ENCODE peak calls at places on chromosome 6, in four cellular contexts. One of them, this sample, is unnamed.

GRCh38 chr6:104252276-104252675 is 607.4 kb downstream of the HACE1 start:
- DNase-seq in KBM-7: no peak
- DNase-seq in neural crest cell: no peak
- DNase-seq in NCI-H446: no peak
- DNase-seq in this sample: no peak

GRCh38 chr6:91193446-91193845 is 606.6 kb upstream of the MAP3K7 start:
- DNase-seq in KBM-7: no peak
- DNase-seq in NCI-H446: peak
- DNase-seq in neural crest cell: no peak
- DNase-seq in this sample: no peak

GRCh38 chr6:169212897-169213813 is 40.5 kb downstream of the THBS2 start:
- DNase-seq in NCI-H446: no peak
- DNase-seq in neural crest cell: peak
- DNase-seq in KBM-7: peak
- DNase-seq in this sample: peak

GRCh38 chr6:109059591-109060021 is 35.0 kb downstream of the SESN1 start:
- DNase-seq in KBM-7: peak
- DNase-seq in NCI-H446: no peak
- DNase-seq in neural crest cell: no peak
- DNase-seq in this sample: no peak

GRCh38 chr6:42616716-42617115 is 52.9 kb downstream of the UBR2 start:
- DNase-seq in neural crest cell: no peak
- DNase-seq in NCI-H446: no peak
- DNase-seq in KBM-7: no peak
- DNase-seq in this sample: no peak

GRCh38 chr6:30061766-30062458 is 847 bp downstream of the POLR1H start:
- DNase-seq in KBM-7: peak
- DNase-seq in neural crest cell: no peak
- DNase-seq in NCI-H446: no peak
- DNase-seq in this sample: peak

GRCh38 chr6:41963371-41963770 is 21.8 kb upstream of the CCND3 start:
- DNase-seq in neural crest cell: no peak
- DNase-seq in KBM-7: no peak
- DNase-seq in NCI-H446: no peak
- DNase-seq in this sample: no peak

GRCh38 chr6:145406733-145407256 is 328.5 kb downstream of the EPM2A start:
- DNase-seq in NCI-H446: no peak
- DNase-seq in KBM-7: no peak
- DNase-seq in neural crest cell: no peak
- DNase-seq in this sample: no peak

GRCh38 chr6:2132911-2133310 is 112.5 kb downstream of the GMDS start:
- DNase-seq in neural crest cell: no peak
- DNase-seq in NCI-H446: no peak
- DNase-seq in KBM-7: no peak
- DNase-seq in this sample: no peak

GRCh38 chr6:155765275-155766194 is 309.9 kb upstream of the NOX3 start:
- DNase-seq in NCI-H446: no peak
- DNase-seq in KBM-7: no peak
- DNase-seq in neural crest cell: no peak
- DNase-seq in this sample: no peak

GRCh38 chr6:107444277-107444676 is 15.1 kb downstream of the PDSS2 start:
- DNase-seq in NCI-H446: no peak
- DNase-seq in neural crest cell: no peak
- DNase-seq in KBM-7: no peak
- DNase-seq in this sample: no peak

GRCh38 chr6:5080574-5080973 is 4.6 kb upstream of the PPP1R3G start:
- DNase-seq in NCI-H446: no peak
- DNase-seq in neural crest cell: no peak
- DNase-seq in KBM-7: no peak
- DNase-seq in this sample: no peak

GRCh38 chr6:47529734-47530133 is 52.1 kb downstream of the CD2AP start:
- DNase-seq in KBM-7: no peak
- DNase-seq in neural crest cell: no peak
- DNase-seq in NCI-H446: no peak
- DNase-seq in this sample: no peak

GRCh38 chr6:160226118-160226541 is 32.5 kb downstream of the SLC22A2 start:
- DNase-seq in neural crest cell: no peak
- DNase-seq in KBM-7: no peak
- DNase-seq in NCI-H446: no peak
- DNase-seq in this sample: no peak

GRCh38 chr6:159151266-159151855 is 17.8 kb upstream of the FNDC1 start:
- DNase-seq in neural crest cell: peak
- DNase-seq in KBM-7: peak
- DNase-seq in NCI-H446: peak
- DNase-seq in this sample: peak

GRCh38 chr6:55448446-55448845 is 121.2 kb downstream of the GFRAL start:
- DNase-seq in NCI-H446: no peak
- DNase-seq in KBM-7: no peak
- DNase-seq in neural crest cell: no peak
- DNase-seq in this sample: no peak

GRCh38 chr6:170090561-170090960 is 200.3 kb downstream of the DLL1 start:
- DNase-seq in neural crest cell: no peak
- DNase-seq in KBM-7: no peak
- DNase-seq in NCI-H446: no peak
- DNase-seq in this sample: no peak

GRCh38 chr6:139711714-139712585 is 337.5 kb upstream of the CITED2 start:
- DNase-seq in NCI-H446: peak
- DNase-seq in neural crest cell: no peak
- DNase-seq in KBM-7: no peak
- DNase-seq in this sample: no peak

GRCh38 chr6:6003334-6004146 is 3.2 kb downstream of the NRN1 start:
- DNase-seq in KBM-7: peak
- DNase-seq in neural crest cell: peak
- DNase-seq in NCI-H446: no peak
- DNase-seq in this sample: no peak

GRCh38 chr6:45640081-45640491 is 262.4 kb upstream of the SUPT3H start:
- DNase-seq in KBM-7: no peak
- DNase-seq in NCI-H446: no peak
- DNase-seq in neural crest cell: no peak
- DNase-seq in this sample: no peak

GRCh38 chr6:143119260-143119659 is 58.6 kb downstream of the AIG1 start:
- DNase-seq in KBM-7: no peak
- DNase-seq in neural crest cell: no peak
- DNase-seq in NCI-H446: no peak
- DNase-seq in this sample: no peak

GRCh38 chr6:33622456-33623431 is 1.6 kb downstream of the ITPR3 start:
- DNase-seq in NCI-H446: no peak
- DNase-seq in KBM-7: no peak
- DNase-seq in neural crest cell: no peak
- DNase-seq in this sample: no peak

GRCh38 chr6:1226208-1227099 is 85.4 kb upstream of the FOXQ1 start:
- DNase-seq in NCI-H446: no peak
- DNase-seq in KBM-7: no peak
- DNase-seq in neural crest cell: no peak
- DNase-seq in this sample: no peak

GRCh38 chr6:163750436-163751031 is 336.0 kb downstream of the QKI start:
- DNase-seq in NCI-H446: no peak
- DNase-seq in KBM-7: no peak
- DNase-seq in neural crest cell: no peak
- DNase-seq in this sample: no peak

GRCh38 chr6:145502417-145502816 is 232.9 kb downstream of the EPM2A start:
- DNase-seq in NCI-H446: no peak
- DNase-seq in KBM-7: no peak
- DNase-seq in neural crest cell: no peak
- DNase-seq in this sample: no peak

GRCh38 chr6:20969551-20969950 is 435.3 kb downstream of the CDKAL1 start:
- DNase-seq in neural crest cell: no peak
- DNase-seq in KBM-7: no peak
- DNase-seq in NCI-H446: no peak
- DNase-seq in this sample: no peak

GRCh38 chr6:108755257-108756240 is 92.7 kb upstream of the ARMC2 start:
- DNase-seq in NCI-H446: no peak
- DNase-seq in KBM-7: no peak
- DNase-seq in neural crest cell: no peak
- DNase-seq in this sample: no peak

This sample was measured in germinal center.